ENCODE peak calls at places on chromosomes 4 and X, in six cellular contexts. F, E, Z, V, Y and X are unnamed samples.

GRCh38 chr4:126583509-126583908 is 1049.2 kb upstream of the INTU start:
- DNase-seq in F (peak), Z (no peak), E (no peak), V (no peak), Y (no peak), X (peak)

GRCh38 chr4:99968330-99968729 is 18.3 kb upstream of the H2AZ1 start:
- DNase-seq in Z (no peak), F (no peak), Y (peak), V (no peak), E (no peak), X (no peak)

GRCh38 chrX:48492293-48492910 is 16.4 kb upstream of the PORCN start:
- DNase-seq in V (no peak), Y (no peak), F (no peak), E (no peak), Z (no peak), X (no peak)

GRCh38 chr4:123649644-123650356 is 253.2 kb downstream of the SPRY1 start:
- DNase-seq in V (peak), F (no peak), E (peak), Y (peak), Z (no peak), X (no peak)

GRCh38 chr4:12118651-12119213 is 690.0 kb upstream of the HS3ST1 start:
- DNase-seq in Y (no peak), F (no peak), V (no peak), Z (no peak), E (no peak), X (no peak)

GRCh38 chrX:17046478-17047097 is 100.1 kb downstream of the REPS2 start:
- DNase-seq in F (peak), E (peak), Z (peak), V (peak), Y (no peak), X (peak)

GRCh38 chrX:10280061-10280460 is 123.3 kb downstream of the CLCN4 start:
- DNase-seq in V (no peak), F (no peak), E (no peak), Y (no peak), Z (no peak), X (no peak)

GRCh38 chr4:184962125-184962638 is 56.1 kb upstream of the HELT start:
- DNase-seq in Y (no peak), V (no peak), F (no peak), Z (no peak), E (no peak), X (no peak)

GRCh38 chr4:145904413-145905177 is 34.0 kb downstream of the ZNF827 start:
- DNase-seq in Z (no peak), Y (no peak), F (no peak), V (no peak), E (no peak), X (no peak)

GRCh38 chr4:89889289-89889688 is 5.4 kb upstream of the MMRN1 start:
- DNase-seq in E (no peak), V (no peak), Z (peak), F (no peak), Y (no peak), X (peak)

GRCh38 chr4:6493668-6494304 is 21.4 kb upstream of the PPP2R2C start:
- DNase-seq in V (no peak), F (no peak), E (no peak), Z (no peak), Y (no peak), X (no peak)

GRCh38 chr4:76235407-76235806 is 16.1 kb upstream of the FAM47E start:
- DNase-seq in Z (no peak), E (no peak), V (no peak), F (no peak), Y (no peak), X (no peak)

GRCh38 chr4:8768357-8768999 is 103.2 kb downstream of the HMX1 start:
- DNase-seq in Y (no peak), V (no peak), F (no peak), E (no peak), Z (peak), X (no peak)

GRCh38 chr4:38284294-38285045 is 324.3 kb downstream of the PTTG2 start:
- DNase-seq in Z (no peak), F (no peak), Y (no peak), V (no peak), E (no peak), X (no peak)

GRCh38 chrX:114903618-114904017 is 113.8 kb downstream of the IL13RA2 start:
- DNase-seq in Z (no peak), E (no peak), V (no peak), Y (no peak), F (no peak), X (no peak)

GRCh38 chr4:154205471-154205870 is 286.1 kb downstream of the DCHS2 start:
- DNase-seq in Y (no peak), E (no peak), Z (no peak), V (no peak), F (no peak), X (no peak)

GRCh38 chr4:61246003-61246402 is 45.9 kb downstream of the ADGRL3 start:
- DNase-seq in F (no peak), E (no peak), Z (no peak), V (no peak), Y (no peak), X (no peak)

GRCh38 chrX:151402719-151403390 is 5.8 kb downstream of the VMA21 start:
- DNase-seq in E (no peak), Y (no peak), Z (no peak), V (no peak), F (no peak), X (no peak)

GRCh38 chr4:105674011-105674410 is 34.5 kb downstream of the INTS12 start:
- DNase-seq in E (no peak), F (no peak), V (no peak), Z (no peak), Y (no peak), X (no peak)

GRCh38 chrX:25002658-25003015 is 13.1 kb downstream of the ARX start:
- DNase-seq in Z (no peak), V (no peak), E (no peak), Y (no peak), F (no peak), X (no peak)

GRCh38 chr4:17561195-17561909 is 15.6 kb upstream of the LAP3 start:
- DNase-seq in Y (peak), Z (no peak), V (peak), F (no peak), E (peak), X (no peak)

GRCh38 chr4:78742300-78742699 is 33.9 kb upstream of the BMP2K start:
- DNase-seq in Z (no peak), E (no peak), V (no peak), F (no peak), Y (no peak), X (no peak)

GRCh38 chrX:106955004-106955772 is 35.0 kb downstream of the CLDN2 start:
- DNase-seq in V (no peak), Y (peak), F (no peak), Z (no peak), E (no peak), X (no peak)

GRCh38 chrX:45771114-45771513 is 570.4 kb upstream of the DIPK2B start:
- DNase-seq in V (peak), Z (peak), F (peak), Y (peak), E (peak), X (no peak)

GRCh38 chr4:75547647-75548387 is 8.0 kb upstream of the ODAPH start:
- DNase-seq in Y (no peak), F (no peak), Z (peak), E (no peak), V (peak), X (no peak)

GRCh38 chr4:1538096-1538410 is 131.8 kb upstream of the NKX1-1 start:
- DNase-seq in F (no peak), Y (no peak), Z (no peak), E (no peak), V (no peak), X (no peak)

GRCh38 chr4:8698341-8699062 is 105.9 kb downstream of the CPZ start:
- DNase-seq in F (no peak), Z (no peak), E (no peak), Y (no peak), V (no peak), X (no peak)

GRCh38 chr4:174177536-174177935 is 105.9 kb downstream of the FBXO8 start:
- DNase-seq in V (no peak), Z (no peak), E (no peak), Y (no peak), F (no peak), X (no peak)

GRCh38 chrX:15913161-15913560 is 58.5 kb upstream of the AP1S2 start:
- DNase-seq in V (no peak), Z (no peak), F (no peak), E (no peak), Y (no peak), X (no peak)

GRCh38 chr4:173057906-173058305 is 110.7 kb upstream of the GALNT7 start:
- DNase-seq in Y (no peak), V (no peak), F (no peak), E (no peak), Z (no peak), X (no peak)

GRCh38 chr4:74874785-74875367 is 58.0 kb upstream of the PARM1 start:
- DNase-seq in V (peak), Z (no peak), F (peak), Y (peak), E (peak), X (peak)

GRCh38 chr4:154399259-154399974 is 92.2 kb downstream of the DCHS2 start:
- DNase-seq in V (no peak), Y (no peak), F (peak), Z (no peak), E (no peak), X (no peak)

GRCh38 chr4:2402453-2402852 is 16.0 kb downstream of the ZFYVE28 start:
- DNase-seq in V (no peak), F (no peak), Y (no peak), E (no peak), Z (no peak), X (no peak)

GRCh38 chr4:85039526-85039925 is 73.0 kb upstream of the WDFY3 start:
- DNase-seq in E (no peak), V (peak), Z (no peak), Y (no peak), F (peak), X (no peak)

GRCh38 chr4:153413827-153414226 is 52.3 kb upstream of the TMEM131L start:
- DNase-seq in Z (no peak), E (no peak), F (no peak), Y (no peak), V (no peak), X (no peak)

GRCh38 chr4:72326692-72327632 is 242.1 kb downstream of the ADAMTS3 start:
- DNase-seq in V (peak), F (peak), E (no peak), Y (no peak), Z (no peak), X (no peak)

GRCh38 chr4:23009093-23009492 is 316.4 kb downstream of the GBA3 start:
- DNase-seq in Y (no peak), Z (no peak), V (no peak), E (no peak), F (no peak), X (no peak)

GRCh38 chrX:19906293-19906692 is 18.9 kb upstream of the SH3KBP1 start:
- DNase-seq in E (no peak), F (no peak), Y (no peak), V (no peak), Z (no peak), X (no peak)

GRCh38 chr4:5905714-5906113 is 12.8 kb upstream of the CRMP1 start:
- DNase-seq in Y (no peak), F (no peak), Z (no peak), E (no peak), V (no peak), X (no peak)

GRCh38 chr4:150447356-150447755 is 134.6 kb upstream of the MAB21L2 start:
- DNase-seq in Z (no peak), Y (no peak), F (no peak), E (no peak), V (no peak), X (no peak)